ENCODE peak calls at places on chromosome 9, in six cellular contexts. One of them, this sample, is unnamed.

GRCh38 chr9:127538849-127539258 is 73.2 kb upstream of the STXBP1 start:
- DNase-seq in HEK293T: no peak
- DNase-seq in T-helper 2 cell treated with Interferon-gamma antibody and Interleukin-4, amounts not matched to agents 5 μg/mL and 100 μg/mL, for 36 hours: no peak
- DNase-seq in Peyer's patch: no peak
- DNase-seq in stimulated activated CD8-positive, alpha-beta memory T cell treated with anti-CD3 and anti-CD28 coated beads, Interleukin-4, amount 100 ng/mL, for 4 hours: no peak
- DNase-seq in stimulated activated CD4-positive, alpha-beta T cell treated with anti-CD3 and anti-CD28 coated beads, Interleukin-2, amount 100 ng/mL, for 48 hours: no peak
- DNase-seq in this sample: no peak

GRCh38 chr9:15444141-15444540 is 21.5 kb downstream of the SNAPC3 start:
- DNase-seq in HEK293T: no peak
- DNase-seq in T-helper 2 cell treated with Interferon-gamma antibody and Interleukin-4, amounts not matched to agents 5 μg/mL and 100 μg/mL, for 36 hours: no peak
- DNase-seq in Peyer's patch: no peak
- DNase-seq in stimulated activated CD8-positive, alpha-beta memory T cell treated with anti-CD3 and anti-CD28 coated beads, Interleukin-4, amount 100 ng/mL, for 4 hours: no peak
- DNase-seq in stimulated activated CD4-positive, alpha-beta T cell treated with anti-CD3 and anti-CD28 coated beads, Interleukin-2, amount 100 ng/mL, for 48 hours: no peak
- DNase-seq in this sample: no peak

GRCh38 chr9:63859475-63860215 is 1425.4 kb downstream of the FOXD4L5 start:
- DNase-seq in HEK293T: no peak
- DNase-seq in T-helper 2 cell treated with Interferon-gamma antibody and Interleukin-4, amounts not matched to agents 5 μg/mL and 100 μg/mL, for 36 hours: no peak
- DNase-seq in Peyer's patch: peak
- DNase-seq in stimulated activated CD8-positive, alpha-beta memory T cell treated with anti-CD3 and anti-CD28 coated beads, Interleukin-4, amount 100 ng/mL, for 4 hours: no peak
- DNase-seq in stimulated activated CD4-positive, alpha-beta T cell treated with anti-CD3 and anti-CD28 coated beads, Interleukin-2, amount 100 ng/mL, for 48 hours: peak
- DNase-seq in this sample: no peak

GRCh38 chr9:85004818-85005413 is 335.4 kb downstream of the NTRK2 start:
- DNase-seq in HEK293T: no peak
- DNase-seq in T-helper 2 cell treated with Interferon-gamma antibody and Interleukin-4, amounts not matched to agents 5 μg/mL and 100 μg/mL, for 36 hours: no peak
- DNase-seq in Peyer's patch: no peak
- DNase-seq in stimulated activated CD8-positive, alpha-beta memory T cell treated with anti-CD3 and anti-CD28 coated beads, Interleukin-4, amount 100 ng/mL, for 4 hours: no peak
- DNase-seq in stimulated activated CD4-positive, alpha-beta T cell treated with anti-CD3 and anti-CD28 coated beads, Interleukin-2, amount 100 ng/mL, for 48 hours: no peak
- DNase-seq in this sample: no peak

GRCh38 chr9:109600142-109600541 is 102.0 kb upstream of the PTPN3 start:
- DNase-seq in HEK293T: no peak
- DNase-seq in T-helper 2 cell treated with Interferon-gamma antibody and Interleukin-4, amounts not matched to agents 5 μg/mL and 100 μg/mL, for 36 hours: no peak
- DNase-seq in Peyer's patch: no peak
- DNase-seq in stimulated activated CD8-positive, alpha-beta memory T cell treated with anti-CD3 and anti-CD28 coated beads, Interleukin-4, amount 100 ng/mL, for 4 hours: no peak
- DNase-seq in stimulated activated CD4-positive, alpha-beta T cell treated with anti-CD3 and anti-CD28 coated beads, Interleukin-2, amount 100 ng/mL, for 48 hours: no peak
- DNase-seq in this sample: no peak

GRCh38 chr9:129990269-129991005 is 52.6 kb downstream of the FNBP1 start:
- DNase-seq in HEK293T: no peak
- DNase-seq in T-helper 2 cell treated with Interferon-gamma antibody and Interleukin-4, amounts not matched to agents 5 μg/mL and 100 μg/mL, for 36 hours: no peak
- DNase-seq in Peyer's patch: no peak
- DNase-seq in stimulated activated CD8-positive, alpha-beta memory T cell treated with anti-CD3 and anti-CD28 coated beads, Interleukin-4, amount 100 ng/mL, for 4 hours: no peak
- DNase-seq in stimulated activated CD4-positive, alpha-beta T cell treated with anti-CD3 and anti-CD28 coated beads, Interleukin-2, amount 100 ng/mL, for 48 hours: no peak
- DNase-seq in this sample: no peak

GRCh38 chr9:108241384-108241783 is 614.4 kb downstream of the ACTL7B start:
- DNase-seq in HEK293T: no peak
- DNase-seq in T-helper 2 cell treated with Interferon-gamma antibody and Interleukin-4, amounts not matched to agents 5 μg/mL and 100 μg/mL, for 36 hours: no peak
- DNase-seq in Peyer's patch: no peak
- DNase-seq in stimulated activated CD8-positive, alpha-beta memory T cell treated with anti-CD3 and anti-CD28 coated beads, Interleukin-4, amount 100 ng/mL, for 4 hours: no peak
- DNase-seq in stimulated activated CD4-positive, alpha-beta T cell treated with anti-CD3 and anti-CD28 coated beads, Interleukin-2, amount 100 ng/mL, for 48 hours: no peak
- DNase-seq in this sample: no peak

GRCh38 chr9:126676685-126677143 is 63.0 kb downstream of the LMX1B start:
- DNase-seq in HEK293T: no peak
- DNase-seq in T-helper 2 cell treated with Interferon-gamma antibody and Interleukin-4, amounts not matched to agents 5 μg/mL and 100 μg/mL, for 36 hours: no peak
- DNase-seq in Peyer's patch: no peak
- DNase-seq in stimulated activated CD8-positive, alpha-beta memory T cell treated with anti-CD3 and anti-CD28 coated beads, Interleukin-4, amount 100 ng/mL, for 4 hours: no peak
- DNase-seq in stimulated activated CD4-positive, alpha-beta T cell treated with anti-CD3 and anti-CD28 coated beads, Interleukin-2, amount 100 ng/mL, for 48 hours: peak
- DNase-seq in this sample: peak

GRCh38 chr9:116905131-116905724 is 218.1 kb downstream of the TRIM32 start:
- DNase-seq in HEK293T: no peak
- DNase-seq in T-helper 2 cell treated with Interferon-gamma antibody and Interleukin-4, amounts not matched to agents 5 μg/mL and 100 μg/mL, for 36 hours: no peak
- DNase-seq in Peyer's patch: no peak
- DNase-seq in stimulated activated CD8-positive, alpha-beta memory T cell treated with anti-CD3 and anti-CD28 coated beads, Interleukin-4, amount 100 ng/mL, for 4 hours: no peak
- DNase-seq in stimulated activated CD4-positive, alpha-beta T cell treated with anti-CD3 and anti-CD28 coated beads, Interleukin-2, amount 100 ng/mL, for 48 hours: no peak
- DNase-seq in this sample: no peak

GRCh38 chr9:5480919-5481743 is 29.2 kb upstream of the PDCD1LG2 start:
- DNase-seq in HEK293T: no peak
- DNase-seq in T-helper 2 cell treated with Interferon-gamma antibody and Interleukin-4, amounts not matched to agents 5 μg/mL and 100 μg/mL, for 36 hours: no peak
- DNase-seq in Peyer's patch: no peak
- DNase-seq in stimulated activated CD8-positive, alpha-beta memory T cell treated with anti-CD3 and anti-CD28 coated beads, Interleukin-4, amount 100 ng/mL, for 4 hours: no peak
- DNase-seq in stimulated activated CD4-positive, alpha-beta T cell treated with anti-CD3 and anti-CD28 coated beads, Interleukin-2, amount 100 ng/mL, for 48 hours: no peak
- DNase-seq in this sample: no peak

GRCh38 chr9:114055061-114055460 is 23.0 kb downstream of the AMBP start:
- DNase-seq in HEK293T: no peak
- DNase-seq in T-helper 2 cell treated with Interferon-gamma antibody and Interleukin-4, amounts not matched to agents 5 μg/mL and 100 μg/mL, for 36 hours: no peak
- DNase-seq in Peyer's patch: no peak
- DNase-seq in stimulated activated CD8-positive, alpha-beta memory T cell treated with anti-CD3 and anti-CD28 coated beads, Interleukin-4, amount 100 ng/mL, for 4 hours: no peak
- DNase-seq in stimulated activated CD4-positive, alpha-beta T cell treated with anti-CD3 and anti-CD28 coated beads, Interleukin-2, amount 100 ng/mL, for 48 hours: no peak
- DNase-seq in this sample: no peak

GRCh38 chr9:87898151-87898550 is 15.5 kb downstream of the SPATA31E1 start:
- DNase-seq in HEK293T: no peak
- DNase-seq in T-helper 2 cell treated with Interferon-gamma antibody and Interleukin-4, amounts not matched to agents 5 μg/mL and 100 μg/mL, for 36 hours: no peak
- DNase-seq in Peyer's patch: no peak
- DNase-seq in stimulated activated CD8-positive, alpha-beta memory T cell treated with anti-CD3 and anti-CD28 coated beads, Interleukin-4, amount 100 ng/mL, for 4 hours: no peak
- DNase-seq in stimulated activated CD4-positive, alpha-beta T cell treated with anti-CD3 and anti-CD28 coated beads, Interleukin-2, amount 100 ng/mL, for 48 hours: no peak
- DNase-seq in this sample: no peak

GRCh38 chr9:83061036-83061435 is 1.9 kb downstream of the RASEF start:
- DNase-seq in HEK293T: no peak
- DNase-seq in T-helper 2 cell treated with Interferon-gamma antibody and Interleukin-4, amounts not matched to agents 5 μg/mL and 100 μg/mL, for 36 hours: no peak
- DNase-seq in Peyer's patch: no peak
- DNase-seq in stimulated activated CD8-positive, alpha-beta memory T cell treated with anti-CD3 and anti-CD28 coated beads, Interleukin-4, amount 100 ng/mL, for 4 hours: no peak
- DNase-seq in stimulated activated CD4-positive, alpha-beta T cell treated with anti-CD3 and anti-CD28 coated beads, Interleukin-2, amount 100 ng/mL, for 48 hours: no peak
- DNase-seq in this sample: peak

GRCh38 chr9:4126184-4126865 is 173.5 kb downstream of the GLIS3 start:
- DNase-seq in HEK293T: no peak
- DNase-seq in T-helper 2 cell treated with Interferon-gamma antibody and Interleukin-4, amounts not matched to agents 5 μg/mL and 100 μg/mL, for 36 hours: no peak
- DNase-seq in Peyer's patch: no peak
- DNase-seq in stimulated activated CD8-positive, alpha-beta memory T cell treated with anti-CD3 and anti-CD28 coated beads, Interleukin-4, amount 100 ng/mL, for 4 hours: no peak
- DNase-seq in stimulated activated CD4-positive, alpha-beta T cell treated with anti-CD3 and anti-CD28 coated beads, Interleukin-2, amount 100 ng/mL, for 48 hours: no peak
- DNase-seq in this sample: no peak

GRCh38 chr9:136545065-136545965 is 533 bp downstream of the NOTCH1 start:
- DNase-seq in HEK293T: no peak
- DNase-seq in T-helper 2 cell treated with Interferon-gamma antibody and Interleukin-4, amounts not matched to agents 5 μg/mL and 100 μg/mL, for 36 hours: peak
- DNase-seq in Peyer's patch: peak
- DNase-seq in stimulated activated CD8-positive, alpha-beta memory T cell treated with anti-CD3 and anti-CD28 coated beads, Interleukin-4, amount 100 ng/mL, for 4 hours: no peak
- DNase-seq in stimulated activated CD4-positive, alpha-beta T cell treated with anti-CD3 and anti-CD28 coated beads, Interleukin-2, amount 100 ng/mL, for 48 hours: peak
- DNase-seq in this sample: no peak

GRCh38 chr9:75001719-75002421 is 26.2 kb downstream of the CARNMT1 start:
- DNase-seq in HEK293T: peak
- DNase-seq in T-helper 2 cell treated with Interferon-gamma antibody and Interleukin-4, amounts not matched to agents 5 μg/mL and 100 μg/mL, for 36 hours: no peak
- DNase-seq in Peyer's patch: no peak
- DNase-seq in stimulated activated CD8-positive, alpha-beta memory T cell treated with anti-CD3 and anti-CD28 coated beads, Interleukin-4, amount 100 ng/mL, for 4 hours: no peak
- DNase-seq in stimulated activated CD4-positive, alpha-beta T cell treated with anti-CD3 and anti-CD28 coated beads, Interleukin-2, amount 100 ng/mL, for 48 hours: no peak
- DNase-seq in this sample: peak

GRCh38 chr9:27407491-27407890 is 110.5 kb upstream of the EQTN start:
- DNase-seq in HEK293T: no peak
- DNase-seq in T-helper 2 cell treated with Interferon-gamma antibody and Interleukin-4, amounts not matched to agents 5 μg/mL and 100 μg/mL, for 36 hours: no peak
- DNase-seq in Peyer's patch: no peak
- DNase-seq in stimulated activated CD8-positive, alpha-beta memory T cell treated with anti-CD3 and anti-CD28 coated beads, Interleukin-4, amount 100 ng/mL, for 4 hours: no peak
- DNase-seq in stimulated activated CD4-positive, alpha-beta T cell treated with anti-CD3 and anti-CD28 coated beads, Interleukin-2, amount 100 ng/mL, for 48 hours: no peak
- DNase-seq in this sample: no peak

GRCh38 chr9:86589273-86589672 is 235.1 kb upstream of the TUT7 start:
- DNase-seq in HEK293T: peak
- DNase-seq in T-helper 2 cell treated with Interferon-gamma antibody and Interleukin-4, amounts not matched to agents 5 μg/mL and 100 μg/mL, for 36 hours: no peak
- DNase-seq in Peyer's patch: no peak
- DNase-seq in stimulated activated CD8-positive, alpha-beta memory T cell treated with anti-CD3 and anti-CD28 coated beads, Interleukin-4, amount 100 ng/mL, for 4 hours: no peak
- DNase-seq in stimulated activated CD4-positive, alpha-beta T cell treated with anti-CD3 and anti-CD28 coated beads, Interleukin-2, amount 100 ng/mL, for 48 hours: no peak
- DNase-seq in this sample: no peak

GRCh38 chr9:114588671-114589526 is 1.3 kb downstream of the ATP6V1G1 start:
- DNase-seq in HEK293T: no peak
- DNase-seq in T-helper 2 cell treated with Interferon-gamma antibody and Interleukin-4, amounts not matched to agents 5 μg/mL and 100 μg/mL, for 36 hours: no peak
- DNase-seq in Peyer's patch: no peak
- DNase-seq in stimulated activated CD8-positive, alpha-beta memory T cell treated with anti-CD3 and anti-CD28 coated beads, Interleukin-4, amount 100 ng/mL, for 4 hours: no peak
- DNase-seq in stimulated activated CD4-positive, alpha-beta T cell treated with anti-CD3 and anti-CD28 coated beads, Interleukin-2, amount 100 ng/mL, for 48 hours: no peak
- DNase-seq in this sample: peak

GRCh38 chr9:35114921-35115341 is 731 bp downstream of the ATOSB start:
- DNase-seq in HEK293T: no peak
- DNase-seq in T-helper 2 cell treated with Interferon-gamma antibody and Interleukin-4, amounts not matched to agents 5 μg/mL and 100 μg/mL, for 36 hours: peak
- DNase-seq in Peyer's patch: peak
- DNase-seq in stimulated activated CD8-positive, alpha-beta memory T cell treated with anti-CD3 and anti-CD28 coated beads, Interleukin-4, amount 100 ng/mL, for 4 hours: no peak
- DNase-seq in stimulated activated CD4-positive, alpha-beta T cell treated with anti-CD3 and anti-CD28 coated beads, Interleukin-2, amount 100 ng/mL, for 48 hours: no peak
- DNase-seq in this sample: peak

GRCh38 chr9:110321055-110321454 is 16.6 kb downstream of the TXNDC8 start:
- DNase-seq in HEK293T: no peak
- DNase-seq in T-helper 2 cell treated with Interferon-gamma antibody and Interleukin-4, amounts not matched to agents 5 μg/mL and 100 μg/mL, for 36 hours: no peak
- DNase-seq in Peyer's patch: no peak
- DNase-seq in stimulated activated CD8-positive, alpha-beta memory T cell treated with anti-CD3 and anti-CD28 coated beads, Interleukin-4, amount 100 ng/mL, for 4 hours: no peak
- DNase-seq in stimulated activated CD4-positive, alpha-beta T cell treated with anti-CD3 and anti-CD28 coated beads, Interleukin-2, amount 100 ng/mL, for 48 hours: no peak
- DNase-seq in this sample: no peak

GRCh38 chr9:87850405-87850804 is 32.3 kb upstream of the SPATA31E1 start:
- DNase-seq in HEK293T: no peak
- DNase-seq in T-helper 2 cell treated with Interferon-gamma antibody and Interleukin-4, amounts not matched to agents 5 μg/mL and 100 μg/mL, for 36 hours: no peak
- DNase-seq in Peyer's patch: no peak
- DNase-seq in stimulated activated CD8-positive, alpha-beta memory T cell treated with anti-CD3 and anti-CD28 coated beads, Interleukin-4, amount 100 ng/mL, for 4 hours: no peak
- DNase-seq in stimulated activated CD4-positive, alpha-beta T cell treated with anti-CD3 and anti-CD28 coated beads, Interleukin-2, amount 100 ng/mL, for 48 hours: no peak
- DNase-seq in this sample: peak

GRCh38 chr9:134130503-134131375 is 5.1 kb upstream of the WDR5 start:
- DNase-seq in HEK293T: no peak
- DNase-seq in T-helper 2 cell treated with Interferon-gamma antibody and Interleukin-4, amounts not matched to agents 5 μg/mL and 100 μg/mL, for 36 hours: no peak
- DNase-seq in Peyer's patch: no peak
- DNase-seq in stimulated activated CD8-positive, alpha-beta memory T cell treated with anti-CD3 and anti-CD28 coated beads, Interleukin-4, amount 100 ng/mL, for 4 hours: no peak
- DNase-seq in stimulated activated CD4-positive, alpha-beta T cell treated with anti-CD3 and anti-CD28 coated beads, Interleukin-2, amount 100 ng/mL, for 48 hours: no peak
- DNase-seq in this sample: peak

GRCh38 chr9:109451311-109452025 is 46.6 kb downstream of the PTPN3 start:
- DNase-seq in HEK293T: no peak
- DNase-seq in T-helper 2 cell treated with Interferon-gamma antibody and Interleukin-4, amounts not matched to agents 5 μg/mL and 100 μg/mL, for 36 hours: no peak
- DNase-seq in Peyer's patch: no peak
- DNase-seq in stimulated activated CD8-positive, alpha-beta memory T cell treated with anti-CD3 and anti-CD28 coated beads, Interleukin-4, amount 100 ng/mL, for 4 hours: no peak
- DNase-seq in stimulated activated CD4-positive, alpha-beta T cell treated with anti-CD3 and anti-CD28 coated beads, Interleukin-2, amount 100 ng/mL, for 48 hours: no peak
- DNase-seq in this sample: no peak

GRCh38 chr9:93031629-93032431 is 26.7 kb upstream of the SUSD3 start:
- DNase-seq in HEK293T: no peak
- DNase-seq in T-helper 2 cell treated with Interferon-gamma antibody and Interleukin-4, amounts not matched to agents 5 μg/mL and 100 μg/mL, for 36 hours: no peak
- DNase-seq in Peyer's patch: no peak
- DNase-seq in stimulated activated CD8-positive, alpha-beta memory T cell treated with anti-CD3 and anti-CD28 coated beads, Interleukin-4, amount 100 ng/mL, for 4 hours: no peak
- DNase-seq in stimulated activated CD4-positive, alpha-beta T cell treated with anti-CD3 and anti-CD28 coated beads, Interleukin-2, amount 100 ng/mL, for 48 hours: no peak
- DNase-seq in this sample: peak